ENCODE peak calls at places on chromosomes 5 and 9, in seven cellular contexts. P is progenitor cell of endocrine pancreas, V is hypothalamus, E is AG09309, Q is T-helper 2 cell, N is NCI-H2171, R is NCI-H345. K is an unnamed sample.

GRCh38 chr9:109975574-109976327 is 195.8 kb downstream of the PALM2AKAP2 start:
- DNase-seq in N (no peak), Q (no peak), E (peak), V (no peak), P (no peak), R (no peak), K (no peak)

GRCh38 chr9:80146466-80146865 is 574.7 kb downstream of the TLE4 start:
- DNase-seq in Q (no peak), P (no peak), V (no peak), E (no peak), N (no peak), R (no peak), K (no peak)

GRCh38 chr9:126984969-126985368 is 70.4 kb downstream of the RALGPS1 start:
- DNase-seq in N (no peak), R (no peak), P (no peak), E (no peak), V (no peak), Q (no peak), K (no peak)

GRCh38 chr9:27059907-27060306 is 49.1 kb upstream of the TEK start:
- DNase-seq in R (no peak), P (no peak), E (no peak), N (no peak), V (no peak), Q (no peak), K (peak)

GRCh38 chr5:169757016-169757415 is 119.9 kb downstream of the DOCK2 start:
- DNase-seq in V (no peak), E (no peak), Q (no peak), R (no peak), P (no peak), N (no peak), K (no peak)

GRCh38 chr9:124309665-124310064 is 51.9 kb downstream of the NEK6 start:
- DNase-seq in P (no peak), V (no peak), Q (no peak), R (no peak), N (no peak), E (peak), K (peak)

GRCh38 chr9:14313951-14314423 is at the start of gene NFIB:
- DNase-seq in N (peak), P (peak), E (no peak), Q (no peak), V (no peak), R (peak), K (no peak)

GRCh38 chr5:172741206-172741582 is 29.8 kb downstream of the DUSP1 start:
- DNase-seq in R (no peak), Q (no peak), P (no peak), E (no peak), V (no peak), N (no peak), K (no peak)

GRCh38 chr5:43661102-43661501 is 58.1 kb downstream of the NNT start:
- DNase-seq in E (no peak), R (peak), P (no peak), N (peak), Q (no peak), V (no peak), K (no peak)

K was measured in pulmonary artery endothelial cell.